ENCODE peak calls at places on chromosomes 7 and 10, in five cellular contexts. One of them, this sample, is unnamed.

GRCh38 chr10:126518186-126519080 is 130.2 kb upstream of the ADAM12 start:
- DNase-seq in body of pancreas: no peak
- DNase-seq in GM12878: no peak
- DNase-seq in heart left ventricle: no peak
- DNase-seq in stomach: no peak
- DNase-seq in this sample: no peak

GRCh38 chr7:14682910-14683465 is 219.6 kb downstream of the DGKB start:
- DNase-seq in body of pancreas: no peak
- DNase-seq in heart left ventricle: no peak
- DNase-seq in GM12878: no peak
- DNase-seq in stomach: no peak
- DNase-seq in this sample: no peak

GRCh38 chr7:139505563-139505962 is 17.9 kb upstream of the CLEC2L start:
- DNase-seq in body of pancreas: no peak
- DNase-seq in heart left ventricle: no peak
- DNase-seq in stomach: no peak
- DNase-seq in GM12878: no peak
- DNase-seq in this sample: peak

GRCh38 chr7:7183833-7184463 is 1.6 kb downstream of the C1GALT1 start:
- DNase-seq in heart left ventricle: no peak
- DNase-seq in body of pancreas: no peak
- DNase-seq in GM12878: no peak
- DNase-seq in stomach: no peak
- DNase-seq in this sample: peak

GRCh38 chr7:98119257-98119918 is 12.7 kb downstream of the LMTK2 start:
- DNase-seq in heart left ventricle: no peak
- DNase-seq in body of pancreas: peak
- DNase-seq in GM12878: no peak
- DNase-seq in stomach: no peak
- DNase-seq in this sample: no peak

GRCh38 chr10:26468291-26468690 is 30.1 kb downstream of the APBB1IP start:
- DNase-seq in stomach: no peak
- DNase-seq in GM12878: no peak
- DNase-seq in heart left ventricle: no peak
- DNase-seq in body of pancreas: no peak
- DNase-seq in this sample: no peak

GRCh38 chr10:71703577-71703976 is 16.0 kb downstream of the C10orf105 start:
- DNase-seq in stomach: no peak
- DNase-seq in body of pancreas: no peak
- DNase-seq in heart left ventricle: no peak
- DNase-seq in GM12878: no peak
- DNase-seq in this sample: no peak

GRCh38 chr10:102776779-102777417 is 33.1 kb downstream of the WBP1L start:
- DNase-seq in heart left ventricle: peak
- DNase-seq in body of pancreas: peak
- DNase-seq in stomach: peak
- DNase-seq in GM12878: no peak
- DNase-seq in this sample: no peak

GRCh38 chr10:133383551-133383950 is 4.5 kb downstream of the PAOX start:
- DNase-seq in body of pancreas: no peak
- DNase-seq in heart left ventricle: no peak
- DNase-seq in GM12878: no peak
- DNase-seq in stomach: no peak
- DNase-seq in this sample: no peak

GRCh38 chr10:33913194-33913593 is 578.7 kb upstream of the NRP1 start:
- DNase-seq in GM12878: no peak
- DNase-seq in heart left ventricle: no peak
- DNase-seq in stomach: no peak
- DNase-seq in body of pancreas: no peak
- DNase-seq in this sample: no peak

GRCh38 chr7:131115340-131115739 is 212.3 kb upstream of the MKLN1 start:
- DNase-seq in stomach: no peak
- DNase-seq in heart left ventricle: no peak
- DNase-seq in GM12878: no peak
- DNase-seq in body of pancreas: no peak
- DNase-seq in this sample: no peak

GRCh38 chr7:158821173-158822021 is 7.9 kb downstream of the ESYT2 start:
- DNase-seq in stomach: no peak
- DNase-seq in GM12878: no peak
- DNase-seq in heart left ventricle: no peak
- DNase-seq in body of pancreas: no peak
- DNase-seq in this sample: peak

GRCh38 chr7:121404348-121404747 is 8.2 kb upstream of the FAM3C start:
- DNase-seq in stomach: no peak
- DNase-seq in heart left ventricle: no peak
- DNase-seq in body of pancreas: no peak
- DNase-seq in GM12878: no peak
- DNase-seq in this sample: no peak

GRCh38 chr7:3381073-3381685 is 80.1 kb downstream of the SDK1 start:
- DNase-seq in stomach: no peak
- DNase-seq in heart left ventricle: no peak
- DNase-seq in GM12878: no peak
- DNase-seq in body of pancreas: no peak
- DNase-seq in this sample: no peak

GRCh38 chr10:3467052-3467906 is 294.7 kb upstream of the PITRM1 start:
- DNase-seq in stomach: peak
- DNase-seq in body of pancreas: peak
- DNase-seq in GM12878: no peak
- DNase-seq in heart left ventricle: peak
- DNase-seq in this sample: peak

GRCh38 chr10:98074315-98074911 is 44.0 kb upstream of the CRTAC1 start:
- DNase-seq in heart left ventricle: no peak
- DNase-seq in stomach: no peak
- DNase-seq in GM12878: no peak
- DNase-seq in body of pancreas: no peak
- DNase-seq in this sample: peak

GRCh38 chr10:50512743-50513416 is 110.9 kb downstream of the SGMS1 start:
- DNase-seq in stomach: no peak
- DNase-seq in GM12878: peak
- DNase-seq in body of pancreas: no peak
- DNase-seq in heart left ventricle: no peak
- DNase-seq in this sample: no peak

GRCh38 chr7:102029616-102030015 is 212.2 kb downstream of the CUX1 start:
- DNase-seq in body of pancreas: no peak
- DNase-seq in heart left ventricle: no peak
- DNase-seq in stomach: no peak
- DNase-seq in GM12878: no peak
- DNase-seq in this sample: no peak

GRCh38 chr10:69630651-69631400 is 779 bp downstream of the FAM241B start:
- DNase-seq in body of pancreas: no peak
- DNase-seq in stomach: no peak
- DNase-seq in heart left ventricle: no peak
- DNase-seq in GM12878: no peak
- DNase-seq in this sample: no peak
- H3K4me3 ChIP-seq in body of pancreas: peak
- H3K4me3 ChIP-seq in stomach: peak
- H3K4me3 ChIP-seq in heart left ventricle: peak
- H3K4me3 ChIP-seq in GM12878: peak
- H3K4me3 ChIP-seq in this sample: no peak

GRCh38 chr7:156503195-156503594 is 137.4 kb upstream of the RNF32 start:
- DNase-seq in stomach: no peak
- DNase-seq in body of pancreas: no peak
- DNase-seq in heart left ventricle: no peak
- DNase-seq in GM12878: no peak
- DNase-seq in this sample: no peak
- TF ChIP-seq CTCF in stomach: no peak
- TF ChIP-seq CTCF in body of pancreas: no peak
- TF ChIP-seq CTCF in heart left ventricle: no peak
- TF ChIP-seq CTCF in GM12878: no peak
- TF ChIP-seq CTCF in this sample: peak

GRCh38 chr7:151082151-151083070 is 882 bp downstream of the TMUB1 start:
- DNase-seq in heart left ventricle: no peak
- DNase-seq in GM12878: no peak
- DNase-seq in stomach: no peak
- DNase-seq in body of pancreas: no peak
- DNase-seq in this sample: no peak

GRCh38 chr7:151079199-151079910 is 1.3 kb downstream of the FASTK start:
- DNase-seq in heart left ventricle: no peak
- DNase-seq in body of pancreas: no peak
- DNase-seq in stomach: no peak
- DNase-seq in GM12878: no peak
- DNase-seq in this sample: no peak

GRCh38 chr7:151080091-151080521 is 503 bp downstream of the FASTK start:
- DNase-seq in body of pancreas: no peak
- DNase-seq in stomach: no peak
- DNase-seq in GM12878: no peak
- DNase-seq in heart left ventricle: peak
- DNase-seq in this sample: peak

GRCh38 chr7:151081170-151082101 is 827 bp upstream of the FASTK start:
- DNase-seq in heart left ventricle: peak
- DNase-seq in stomach: peak
- DNase-seq in body of pancreas: no peak
- DNase-seq in GM12878: no peak
- DNase-seq in this sample: peak

GRCh38 chr7:151080522-151081169 is at the start of gene FASTK:
- DNase-seq in body of pancreas: peak
- DNase-seq in heart left ventricle: peak
- DNase-seq in stomach: peak
- DNase-seq in GM12878: no peak
- DNase-seq in this sample: peak
- TF ChIP-seq POLR2A in body of pancreas: peak
- TF ChIP-seq POLR2A in heart left ventricle: peak
- TF ChIP-seq POLR2A in stomach: no peak
- TF ChIP-seq POLR2A in GM12878: peak
- TF ChIP-seq POLR2A in this sample: peak

DNA sequence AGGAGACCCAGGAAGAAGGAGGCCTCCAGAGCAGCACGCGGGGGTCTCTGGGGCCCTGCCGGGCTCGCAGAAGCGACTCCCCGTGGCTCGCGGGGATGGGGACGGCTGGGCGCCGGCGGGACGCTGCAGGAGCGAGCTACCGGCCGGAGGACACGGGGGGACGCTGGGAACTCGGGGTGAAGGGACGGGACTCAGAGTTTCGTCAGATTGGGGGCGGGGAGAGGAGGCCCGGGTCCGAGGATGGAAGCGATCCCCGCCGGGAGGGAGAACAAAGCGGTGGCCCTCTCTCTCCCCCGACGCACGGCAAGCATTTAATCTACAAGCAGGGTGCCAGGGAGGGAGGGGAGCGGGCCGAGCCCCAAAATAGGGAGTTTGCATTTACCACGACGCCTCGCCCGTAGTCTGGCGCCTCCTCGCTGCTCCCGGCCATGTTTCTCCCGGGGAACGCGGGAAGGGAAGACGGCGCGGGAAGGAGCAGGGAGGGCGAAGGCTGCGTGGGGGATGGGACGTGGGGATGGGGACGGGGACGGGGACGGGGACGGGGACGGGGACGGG is at the start of gene PRTFDC1:
- DNase-seq in body of pancreas: peak
- DNase-seq in heart left ventricle: peak
- DNase-seq in stomach: peak
- DNase-seq in GM12878: no peak
- DNase-seq in this sample: no peak
- H3K4me3 ChIP-seq in body of pancreas: peak
- H3K4me3 ChIP-seq in heart left ventricle: peak
- H3K4me3 ChIP-seq in stomach: peak
- H3K4me3 ChIP-seq in GM12878: peak
- H3K4me3 ChIP-seq in this sample: no peak

GRCh38 chr7:37510043-37510634 is 61.5 kb upstream of the ELMO1 start:
- DNase-seq in GM12878: no peak
- DNase-seq in body of pancreas: no peak
- DNase-seq in heart left ventricle: no peak
- DNase-seq in stomach: no peak
- DNase-seq in this sample: peak
- TF ChIP-seq CTCF in GM12878: peak
- TF ChIP-seq CTCF in body of pancreas: peak
- TF ChIP-seq CTCF in heart left ventricle: peak
- TF ChIP-seq CTCF in stomach: peak
- TF ChIP-seq CTCF in this sample: peak

This sample was measured in NB4.